ENCODE peak calls at places on chromosomes 12 and 14, in eight cellular contexts. E is CMK; I is pancreas; H is stimulated activated CD4-positive, alpha-beta T cell treated with anti-CD3 and anti-CD28 coated beads, Interleukin-1b, Interleukin-23, amount 100 ng/mL, for 4 hours; W is occipital lobe; J is right cardiac atrium; K is NCI-H510A; Z is GM13977. Q is an unnamed sample.

GRCh38 chr12:23039834-23040233 is 414.9 kb downstream of the ETNK1 start:
- DNase-seq in J (no peak), I (no peak), K (no peak), E (no peak), Z (no peak), W (no peak), H (no peak), Q (no peak)

GRCh38 chr14:50883827-50884197 is 12.0 kb downstream of the ABHD12B start:
- DNase-seq in K (no peak), W (no peak), E (no peak), Z (no peak), H (no peak), J (no peak), I (no peak), Q (no peak)

GRCh38 chr14:99519931-99520421 is 38.8 kb downstream of the CCNK start:
- DNase-seq in E (no peak), I (no peak), W (no peak), J (no peak), Z (no peak), K (no peak), H (no peak), Q (no peak)

GRCh38 chr12:95733156-95733825 is 57.3 kb downstream of the NTN4 start:
- DNase-seq in Z (no peak), E (no peak), K (no peak), H (no peak), J (no peak), I (no peak), W (no peak), Q (peak; percentile 74)

GRCh38 chr12:108629824-108630476 is 3.7 kb downstream of the SELPLG start:
- DNase-seq in W (no peak), K (no peak), J (peak; percentile 59), I (no peak), Z (no peak), H (no peak), E (peak; percentile 66), Q (peak; percentile 89)

GRCh38 chr12:121196902-121197301 is 13.0 kb upstream of the P2RX4 start:
- DNase-seq in E (peak; percentile 67), W (no peak), J (no peak), I (no peak), Z (no peak), H (no peak), K (no peak), Q (no peak)

GRCh38 chr14:58677996-58678395 is 40.2 kb downstream of the DACT1 start:
- DNase-seq in Z (no peak), J (no peak), W (no peak), H (no peak), E (no peak), I (no peak), K (no peak), Q (no peak)

GRCh38 chr14:45364565-45364964 is 111.6 kb upstream of the MIS18BP1 start:
- DNase-seq in H (no peak), J (no peak), E (no peak), W (no peak), I (no peak), Z (no peak), K (no peak), Q (no peak)

GRCh38 chr14:88562532-88562830 is 356 bp upstream of the ZC3H14 start:
- DNase-seq in E (no peak), W (no peak), I (no peak), J (no peak), Z (no peak), K (no peak), H (no peak), Q (no peak)

GRCh38 chr12:109963743-109964429 is 32.3 kb downstream of the GIT2 start:
- DNase-seq in H (no peak), Z (no peak), J (peak; percentile 41), I (no peak), W (no peak), E (no peak), K (no peak), Q (peak; percentile 57)

GRCh38 chr14:65637780-65638179 is 225.2 kb downstream of the FUT8 start:
- DNase-seq in W (no peak), H (no peak), E (no peak), K (no peak), Z (peak; percentile 78), J (no peak), I (no peak), Q (no peak)

GRCh38 chr14:85085981-85086380 is 444.0 kb upstream of the FLRT2 start:
- DNase-seq in W (no peak), I (no peak), H (no peak), K (no peak), Z (no peak), J (no peak), E (no peak), Q (no peak)

GRCh38 chr12:75842119-75842518 is 189.5 kb downstream of the PHLDA1 start:
- DNase-seq in Z (no peak), H (no peak), I (no peak), W (no peak), E (no peak), K (no peak), J (no peak), Q (no peak)

GRCh38 chr14:104419865-104420458 is 159.6 kb upstream of the C14orf180 start:
- DNase-seq in H (no peak), K (no peak), Z (no peak), I (no peak), J (no peak), E (no peak), W (no peak), Q (no peak)

GRCh38 chr12:85036736-85037135 is 585 bp downstream of the LRRIQ1 start:
- DNase-seq in J (no peak), H (no peak), Z (no peak), I (no peak), W (no peak), K (peak; percentile 6), E (no peak), Q (no peak)

GRCh38 chr12:14937689-14938088 is 648 bp downstream of the ERP27 start:
- DNase-seq in J (no peak), E (no peak), K (no peak), H (no peak), W (no peak), Z (no peak), I (no peak), Q (no peak)

GRCh38 chr12:104651812-104652211 is 195.1 kb downstream of the CHST11 start:
- DNase-seq in Z (no peak), W (no peak), H (no peak), E (no peak), K (no peak), J (no peak), I (no peak), Q (no peak)

GRCh38 chr14:69495341-69495921 is 10.9 kb downstream of the PLEKHD1 start:
- DNase-seq in Z (no peak), K (no peak), W (no peak), H (no peak), I (no peak), E (no peak), J (no peak), Q (no peak)

GRCh38 chr12:132118876-132119275 is 25.2 kb downstream of the DDX51 start:
- DNase-seq in J (no peak), H (no peak), K (no peak), W (no peak), Z (no peak), E (no peak), I (no peak), Q (no peak)

GRCh38 chr12:116982721-116983502 is 72.2 kb downstream of the FBXW8 start:
- DNase-seq in Z (no peak), E (no peak), H (no peak), I (no peak), J (no peak), W (no peak), K (no peak), Q (peak; percentile 68)

GRCh38 chr12:94140556-94140955 is 7.8 kb upstream of the PLXNC1 start:
- DNase-seq in W (no peak), I (no peak), H (peak; percentile 48), K (no peak), J (no peak), Z (peak; percentile 61), E (no peak), Q (no peak)

GRCh38 chr12:49946497-49946896 is 4.0 kb upstream of the AQP2 start:
- DNase-seq in I (no peak), J (no peak), W (no peak), E (no peak), Z (no peak), K (no peak), H (no peak), Q (no peak)

GRCh38 chr14:101780887-101781239 is 19.4 kb downstream of the PPP2R5C start:
- DNase-seq in I (no peak), E (no peak), K (no peak), Z (no peak), H (no peak), W (no peak), J (no peak), Q (no peak)

GRCh38 chr12:58888131-58888783 is 32.0 kb downstream of the LRIG3 start:
- DNase-seq in J (peak; percentile 53), H (no peak), E (no peak), K (peak; percentile 23), I (no peak), Z (no peak), W (peak; percentile 14), Q (peak; percentile 58)

GRCh38 chr12:53543539-53543938 is 36.3 kb upstream of the NPFF start:
- DNase-seq in J (peak; percentile 49), I (peak; percentile 31), K (peak; percentile 30), H (peak; percentile 15), E (peak; percentile 7), Z (peak; percentile 79), W (peak; percentile 9), Q (peak; percentile 81)

GRCh38 chr14:71143391-71144290 is 236.4 kb downstream of the PCNX1 start:
- DNase-seq in E (no peak), Z (no peak), H (no peak), K (no peak), J (no peak), I (no peak), W (peak; percentile 39), Q (peak; percentile 72)

GRCh38 chr12:87779858-87780498 is 249.2 kb downstream of the C12orf50 start:
- DNase-seq in H (no peak), J (no peak), I (no peak), E (no peak), K (no peak), W (no peak), Z (no peak), Q (no peak)

GRCh38 chr12:25280082-25280481 is 29.4 kb upstream of the KRAS start:
- DNase-seq in W (no peak), J (no peak), E (no peak), H (no peak), I (no peak), Z (no peak), K (no peak), Q (no peak)

Q was measured in foreskin fibroblast.